ENCODE peak calls at places on chromosomes 3 and 15, in seven cellular contexts. One of them, this sample, is unnamed.

GRCh38 chr15:31606261-31606669 is 279.6 kb downstream of the KLF13 start:
- DNase-seq in adrenal gland: no peak
- DNase-seq in nucleus accumbens: no peak
- DNase-seq in astrocyte of the spinal cord: peak
- DNase-seq in choroid plexus epithelial cell: peak
- DNase-seq in mammary epithelial cell: peak
- DNase-seq in effector CD4-positive, alpha-beta T cell: no peak
- DNase-seq in this sample: no peak

GRCh38 chr3:128445357-128445756 is 21.3 kb downstream of the DNAJB8 start:
- DNase-seq in adrenal gland: no peak
- DNase-seq in nucleus accumbens: no peak
- DNase-seq in astrocyte of the spinal cord: no peak
- DNase-seq in choroid plexus epithelial cell: no peak
- DNase-seq in mammary epithelial cell: no peak
- DNase-seq in effector CD4-positive, alpha-beta T cell: no peak
- DNase-seq in this sample: no peak

GRCh38 chr15:42121667-42122066 is 27.3 kb upstream of the PLA2G4D start:
- DNase-seq in adrenal gland: no peak
- DNase-seq in nucleus accumbens: no peak
- DNase-seq in astrocyte of the spinal cord: no peak
- DNase-seq in choroid plexus epithelial cell: no peak
- DNase-seq in mammary epithelial cell: peak
- DNase-seq in effector CD4-positive, alpha-beta T cell: no peak
- DNase-seq in this sample: no peak

GRCh38 chr15:99703603-99704443 is 29.4 kb downstream of the LYSMD4 start:
- DNase-seq in adrenal gland: no peak
- DNase-seq in nucleus accumbens: no peak
- DNase-seq in astrocyte of the spinal cord: peak
- DNase-seq in choroid plexus epithelial cell: peak
- DNase-seq in mammary epithelial cell: peak
- DNase-seq in effector CD4-positive, alpha-beta T cell: no peak
- DNase-seq in this sample: no peak

GRCh38 chr3:72487078-72487765 is 361.0 kb downstream of the SHQ1 start:
- DNase-seq in adrenal gland: peak
- DNase-seq in nucleus accumbens: no peak
- DNase-seq in astrocyte of the spinal cord: peak
- DNase-seq in choroid plexus epithelial cell: peak
- DNase-seq in mammary epithelial cell: peak
- DNase-seq in effector CD4-positive, alpha-beta T cell: no peak
- DNase-seq in this sample: peak

GRCh38 chr3:174219738-174220137 is 639.4 kb upstream of the NAALADL2 start:
- DNase-seq in adrenal gland: no peak
- DNase-seq in nucleus accumbens: no peak
- DNase-seq in astrocyte of the spinal cord: no peak
- DNase-seq in choroid plexus epithelial cell: no peak
- DNase-seq in mammary epithelial cell: no peak
- DNase-seq in effector CD4-positive, alpha-beta T cell: no peak
- DNase-seq in this sample: no peak

GRCh38 chr15:67914537-67915373 is 74.9 kb upstream of the RNU6-1 start:
- DNase-seq in adrenal gland: no peak
- DNase-seq in nucleus accumbens: no peak
- DNase-seq in astrocyte of the spinal cord: peak
- DNase-seq in choroid plexus epithelial cell: peak
- DNase-seq in mammary epithelial cell: no peak
- DNase-seq in effector CD4-positive, alpha-beta T cell: no peak
- DNase-seq in this sample: peak

GRCh38 chr3:10707984-10708868 is 107.8 kb upstream of the SLC6A11 start:
- DNase-seq in adrenal gland: no peak
- DNase-seq in nucleus accumbens: no peak
- DNase-seq in astrocyte of the spinal cord: no peak
- DNase-seq in choroid plexus epithelial cell: no peak
- DNase-seq in mammary epithelial cell: no peak
- DNase-seq in effector CD4-positive, alpha-beta T cell: no peak
- DNase-seq in this sample: no peak

GRCh38 chr15:101450561-101451145 is 38.9 kb downstream of the PCSK6 start:
- DNase-seq in adrenal gland: no peak
- DNase-seq in nucleus accumbens: no peak
- DNase-seq in astrocyte of the spinal cord: no peak
- DNase-seq in choroid plexus epithelial cell: no peak
- DNase-seq in mammary epithelial cell: no peak
- DNase-seq in effector CD4-positive, alpha-beta T cell: no peak
- DNase-seq in this sample: peak

GRCh38 chr15:38886315-38887163 is 321.9 kb upstream of the RASGRP1 start:
- DNase-seq in adrenal gland: no peak
- DNase-seq in nucleus accumbens: no peak
- DNase-seq in astrocyte of the spinal cord: peak
- DNase-seq in choroid plexus epithelial cell: peak
- DNase-seq in mammary epithelial cell: peak
- DNase-seq in effector CD4-positive, alpha-beta T cell: no peak
- DNase-seq in this sample: no peak

GRCh38 chr3:19901337-19901736 is 32.7 kb downstream of the EFHB start:
- DNase-seq in adrenal gland: no peak
- DNase-seq in nucleus accumbens: no peak
- DNase-seq in astrocyte of the spinal cord: no peak
- DNase-seq in choroid plexus epithelial cell: peak
- DNase-seq in mammary epithelial cell: no peak
- DNase-seq in effector CD4-positive, alpha-beta T cell: no peak
- DNase-seq in this sample: no peak

GRCh38 chr3:106765342-106765741 is 611.9 kb upstream of the CCDC54 start:
- DNase-seq in adrenal gland: no peak
- DNase-seq in nucleus accumbens: peak
- DNase-seq in astrocyte of the spinal cord: peak
- DNase-seq in choroid plexus epithelial cell: peak
- DNase-seq in mammary epithelial cell: peak
- DNase-seq in effector CD4-positive, alpha-beta T cell: no peak
- DNase-seq in this sample: no peak

GRCh38 chr3:18779704-18780103 is 354.6 kb upstream of the SATB1 start:
- DNase-seq in adrenal gland: no peak
- DNase-seq in nucleus accumbens: no peak
- DNase-seq in astrocyte of the spinal cord: no peak
- DNase-seq in choroid plexus epithelial cell: no peak
- DNase-seq in mammary epithelial cell: no peak
- DNase-seq in effector CD4-positive, alpha-beta T cell: no peak
- DNase-seq in this sample: no peak

GRCh38 chr15:55907797-55908196 is 85.6 kb downstream of the NEDD4 start:
- DNase-seq in adrenal gland: no peak
- DNase-seq in nucleus accumbens: no peak
- DNase-seq in astrocyte of the spinal cord: peak
- DNase-seq in choroid plexus epithelial cell: peak
- DNase-seq in mammary epithelial cell: peak
- DNase-seq in effector CD4-positive, alpha-beta T cell: no peak
- DNase-seq in this sample: no peak

GRCh38 chr3:166663194-166663593 is 716.9 kb downstream of the ZBBX start:
- DNase-seq in adrenal gland: no peak
- DNase-seq in nucleus accumbens: no peak
- DNase-seq in astrocyte of the spinal cord: no peak
- DNase-seq in choroid plexus epithelial cell: no peak
- DNase-seq in mammary epithelial cell: peak
- DNase-seq in effector CD4-positive, alpha-beta T cell: no peak
- DNase-seq in this sample: no peak

GRCh38 chr15:58980351-58980939 is 7.0 kb upstream of the RNF111 start:
- DNase-seq in adrenal gland: no peak
- DNase-seq in nucleus accumbens: no peak
- DNase-seq in astrocyte of the spinal cord: peak
- DNase-seq in choroid plexus epithelial cell: peak
- DNase-seq in mammary epithelial cell: no peak
- DNase-seq in effector CD4-positive, alpha-beta T cell: no peak
- DNase-seq in this sample: no peak

GRCh38 chr15:74653426-74654082 is 37.9 kb downstream of the CLK3 start:
- DNase-seq in adrenal gland: peak
- DNase-seq in nucleus accumbens: no peak
- DNase-seq in astrocyte of the spinal cord: peak
- DNase-seq in choroid plexus epithelial cell: peak
- DNase-seq in mammary epithelial cell: peak
- DNase-seq in effector CD4-positive, alpha-beta T cell: no peak
- DNase-seq in this sample: no peak

GRCh38 chr15:50353251-50353998 is 1.6 kb downstream of the GABPB1 start:
- DNase-seq in adrenal gland: no peak
- DNase-seq in nucleus accumbens: no peak
- DNase-seq in astrocyte of the spinal cord: peak
- DNase-seq in choroid plexus epithelial cell: peak
- DNase-seq in mammary epithelial cell: peak
- DNase-seq in effector CD4-positive, alpha-beta T cell: peak
- DNase-seq in this sample: no peak

GRCh38 chr15:41013698-41014414 is 60.6 kb downstream of the CHAC1 start:
- DNase-seq in adrenal gland: no peak
- DNase-seq in nucleus accumbens: no peak
- DNase-seq in astrocyte of the spinal cord: no peak
- DNase-seq in choroid plexus epithelial cell: peak
- DNase-seq in mammary epithelial cell: no peak
- DNase-seq in effector CD4-positive, alpha-beta T cell: no peak
- DNase-seq in this sample: no peak

GRCh38 chr3:149373235-149374125 is 4.0 kb downstream of the TM4SF1 start:
- DNase-seq in adrenal gland: no peak
- DNase-seq in nucleus accumbens: no peak
- DNase-seq in astrocyte of the spinal cord: no peak
- DNase-seq in choroid plexus epithelial cell: peak
- DNase-seq in mammary epithelial cell: peak
- DNase-seq in effector CD4-positive, alpha-beta T cell: no peak
- DNase-seq in this sample: no peak

This sample was measured in posterior vena cava.